ENCODE peak calls at places on chromosome 5, in five cellular contexts. One of them, this sample, is unnamed.

GRCh38 chr5:139253115-139253514 is 40.4 kb upstream of the MATR3 start:
- DNase-seq in K562: no peak
- DNase-seq in SK-N-SH: no peak
- DNase-seq in GM12878: no peak
- DNase-seq in HepG2: no peak
- DNase-seq in this sample: no peak

GRCh38 chr5:143636951-143637528 is 174.9 kb upstream of the HMHB1 start:
- DNase-seq in GM12878: no peak
- DNase-seq in HepG2: peak; percentile 84
- DNase-seq in SK-N-SH: no peak
- DNase-seq in K562: no peak
- DNase-seq in this sample: no peak

GRCh38 chr5:134769206-134769605 is 10.6 kb downstream of the DDX46 start:
- DNase-seq in HepG2: peak; percentile 31
- DNase-seq in K562: no peak
- DNase-seq in GM12878: no peak
- DNase-seq in SK-N-SH: no peak
- DNase-seq in this sample: no peak

GRCh38 chr5:16937023-16937379 is 913 bp upstream of the MYO10 start:
- DNase-seq in HepG2: no peak
- DNase-seq in K562: no peak
- DNase-seq in GM12878: no peak
- DNase-seq in SK-N-SH: no peak
- DNase-seq in this sample: no peak

GRCh38 chr5:39541920-39542319 is 117.1 kb upstream of the DAB2 start:
- DNase-seq in K562: no peak
- DNase-seq in SK-N-SH: no peak
- DNase-seq in HepG2: no peak
- DNase-seq in GM12878: no peak
- DNase-seq in this sample: no peak

GRCh38 chr5:62698756-62699155 is 120.1 kb downstream of the LRRC70 start:
- DNase-seq in GM12878: no peak
- DNase-seq in K562: no peak
- DNase-seq in SK-N-SH: no peak
- DNase-seq in HepG2: no peak
- DNase-seq in this sample: no peak

GRCh38 chr5:123454236-123454911 is 31.2 kb upstream of the CEP120 start:
- DNase-seq in SK-N-SH: no peak
- DNase-seq in GM12878: no peak
- DNase-seq in HepG2: no peak
- DNase-seq in K562: no peak
- DNase-seq in this sample: no peak

GRCh38 chr5:125311743-125312142 is 565.3 kb upstream of the ZNF608 start:
- DNase-seq in GM12878: no peak
- DNase-seq in SK-N-SH: no peak
- DNase-seq in HepG2: no peak
- DNase-seq in K562: no peak
- DNase-seq in this sample: no peak

GRCh38 chr5:137310051-137310730 is 188.9 kb downstream of the SPOCK1 start:
- DNase-seq in SK-N-SH: no peak
- DNase-seq in K562: no peak
- DNase-seq in GM12878: no peak
- DNase-seq in HepG2: no peak
- DNase-seq in this sample: no peak

GRCh38 chr5:14036514-14036913 is 92.0 kb upstream of the DNAH5 start:
- DNase-seq in K562: no peak
- DNase-seq in SK-N-SH: no peak
- DNase-seq in HepG2: no peak
- DNase-seq in GM12878: no peak
- DNase-seq in this sample: no peak

GRCh38 chr5:150176745-150177485 is 10.3 kb downstream of the CDX1 start:
- DNase-seq in GM12878: no peak
- DNase-seq in SK-N-SH: no peak
- DNase-seq in K562: no peak
- DNase-seq in HepG2: no peak
- DNase-seq in this sample: no peak

GRCh38 chr5:69374911-69375446 is 5.4 kb downstream of the RAD17 start:
- DNase-seq in K562: no peak
- DNase-seq in GM12878: peak; percentile 54
- DNase-seq in SK-N-SH: no peak
- DNase-seq in HepG2: no peak
- DNase-seq in this sample: no peak

GRCh38 chr5:74966151-74967050 is 86.0 kb downstream of the GCNT4 start:
- DNase-seq in GM12878: no peak
- DNase-seq in K562: no peak
- DNase-seq in HepG2: no peak
- DNase-seq in SK-N-SH: no peak
- DNase-seq in this sample: no peak

GRCh38 chr5:68114641-68115040 is 100.9 kb upstream of the PIK3R1 start:
- DNase-seq in SK-N-SH: no peak
- DNase-seq in HepG2: no peak
- DNase-seq in K562: no peak
- DNase-seq in GM12878: no peak
- DNase-seq in this sample: no peak

GRCh38 chr5:29197636-29198035 is 1995.8 kb upstream of the CDH6 start:
- DNase-seq in GM12878: no peak
- DNase-seq in SK-N-SH: no peak
- DNase-seq in HepG2: no peak
- DNase-seq in K562: no peak
- DNase-seq in this sample: no peak

GRCh38 chr5:138898336-138898735 is 23.2 kb upstream of the LRRTM2 start:
- DNase-seq in K562: no peak
- DNase-seq in HepG2: no peak
- DNase-seq in SK-N-SH: no peak
- DNase-seq in GM12878: no peak
- DNase-seq in this sample: no peak

GRCh38 chr5:72355706-72356299 is 35.6 kb downstream of the PTCD2 start:
- DNase-seq in GM12878: no peak
- DNase-seq in HepG2: no peak
- DNase-seq in K562: no peak
- DNase-seq in SK-N-SH: peak; percentile 45
- DNase-seq in this sample: no peak

DNA sequence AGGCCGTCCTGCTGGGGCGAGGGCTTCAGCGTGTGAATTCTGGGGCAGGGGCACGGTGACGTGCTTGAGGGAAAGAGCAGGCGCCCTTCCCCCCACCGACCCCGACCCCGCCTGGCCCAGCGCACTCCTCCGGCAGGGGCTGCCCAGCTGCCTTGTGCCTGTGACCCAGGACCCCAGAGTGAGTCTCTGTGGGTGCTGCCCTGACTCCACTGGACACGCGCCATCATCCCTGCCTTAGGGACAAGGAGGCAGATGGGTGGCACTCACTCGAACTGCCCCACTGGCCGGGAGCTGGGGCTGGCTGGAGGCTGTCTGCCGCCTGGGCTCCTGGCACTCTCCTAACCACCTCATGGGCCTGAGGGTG is 136.3 kb upstream of the LPCAT1 start:
- DNase-seq in SK-N-SH: no peak
- DNase-seq in K562: no peak
- DNase-seq in GM12878: no peak
- DNase-seq in HepG2: no peak
- DNase-seq in this sample: no peak
- H3K4me3 ChIP-seq in SK-N-SH: no peak overlapping the region
- H3K4me3 ChIP-seq in K562: no peak overlapping the region
- H3K4me3 ChIP-seq in GM12878: no peak overlapping the region
- H3K4me3 ChIP-seq in HepG2: no peak overlapping the region
- H3K4me3 ChIP-seq in this sample: no peak overlapping the region

GRCh38 chr5:179319123-179319522 is 26.1 kb downstream of the ADAMTS2 start:
- DNase-seq in GM12878: peak; percentile 1
- DNase-seq in K562: no peak
- DNase-seq in HepG2: no peak
- DNase-seq in SK-N-SH: no peak
- DNase-seq in this sample: no peak

GRCh38 chr5:179318193-179318955 is 26.9 kb downstream of the ADAMTS2 start:
- DNase-seq in HepG2: no peak
- DNase-seq in GM12878: no peak
- DNase-seq in K562: no peak
- DNase-seq in SK-N-SH: no peak
- DNase-seq in this sample: no peak

GRCh38 chr5:179316961-179317360 is 28.3 kb downstream of the ADAMTS2 start:
- DNase-seq in K562: no peak
- DNase-seq in SK-N-SH: no peak
- DNase-seq in HepG2: no peak
- DNase-seq in GM12878: no peak
- DNase-seq in this sample: no peak

GRCh38 chr5:179316111-179316551 is 29.1 kb downstream of the ADAMTS2 start:
- DNase-seq in GM12878: no peak
- DNase-seq in K562: no peak
- DNase-seq in HepG2: no peak
- DNase-seq in SK-N-SH: no peak
- DNase-seq in this sample: no peak

DNA sequence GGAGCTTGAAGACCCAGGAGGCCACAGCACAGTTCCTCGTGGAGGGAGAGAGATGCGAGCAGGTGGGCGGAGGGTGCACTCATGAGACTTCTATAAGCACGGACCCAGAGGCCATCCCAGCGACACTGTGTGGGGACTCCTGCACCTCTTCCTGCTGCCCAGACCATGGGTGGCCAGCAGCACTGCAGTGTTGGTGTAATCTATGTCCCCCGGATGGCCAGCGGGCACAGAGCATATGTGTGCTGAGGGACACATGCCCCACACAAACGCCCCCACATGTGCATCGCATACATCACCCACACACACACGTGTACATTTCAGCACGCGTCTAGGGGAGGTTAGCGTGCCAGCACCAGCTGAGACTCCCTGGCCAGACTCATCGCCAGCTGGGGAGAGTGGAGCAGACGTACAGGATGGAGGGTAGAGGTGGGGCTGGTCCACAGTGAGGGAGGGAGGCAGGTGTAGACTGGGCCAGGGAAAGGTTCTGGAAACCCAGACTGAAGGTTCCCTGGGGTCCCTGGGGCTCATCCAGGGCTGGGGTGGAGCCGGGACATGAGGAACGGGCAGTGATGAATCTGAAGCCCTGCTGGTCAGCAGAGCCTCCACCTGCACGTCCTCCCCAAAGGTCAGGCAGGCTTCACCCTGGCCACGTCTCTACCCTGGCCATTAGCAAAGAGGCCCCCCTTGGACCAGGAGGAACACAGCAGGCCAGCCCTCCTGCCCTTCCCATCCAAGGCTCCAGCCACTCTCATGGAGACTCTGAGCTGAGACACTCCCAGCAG is 27.7 kb downstream of the ADAMTS2 start:
- DNase-seq in GM12878: no peak
- DNase-seq in HepG2: no peak
- DNase-seq in K562: no peak
- DNase-seq in SK-N-SH: no peak
- DNase-seq in this sample: no peak
- TF ChIP-seq REST in GM12878: no peak
- TF ChIP-seq REST in HepG2: no peak
- TF ChIP-seq REST in K562: no peak
- TF ChIP-seq REST in SK-N-SH: no peak
- TF ChIP-seq REST in this sample: no peak

DNA sequence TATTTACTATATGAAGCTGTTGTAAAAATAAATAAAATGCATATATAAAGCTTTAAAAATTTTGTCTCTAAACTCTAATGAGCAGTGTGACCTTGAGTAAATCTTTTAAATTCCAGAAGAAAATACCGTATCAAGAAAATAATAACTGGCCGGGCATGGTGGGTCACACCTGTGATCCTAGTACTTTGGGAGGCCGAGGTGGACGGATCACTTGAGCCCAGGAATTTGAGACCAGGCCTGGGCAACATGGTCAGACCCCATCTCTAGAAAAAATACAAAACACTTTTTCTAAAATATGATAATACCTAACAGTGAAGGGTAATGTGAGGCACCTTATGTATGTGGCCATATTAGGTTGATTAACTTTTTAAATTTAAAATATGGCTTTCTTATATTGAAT is 8.5 kb downstream of the CPEB4 start:
- DNase-seq in SK-N-SH: no peak
- DNase-seq in HepG2: no peak
- DNase-seq in GM12878: no peak
- DNase-seq in K562: no peak
- DNase-seq in this sample: no peak
- TF ChIP-seq GABPA in SK-N-SH: no peak
- TF ChIP-seq GABPA in HepG2: no peak
- TF ChIP-seq GABPA in GM12878: no peak
- TF ChIP-seq GABPA in K562: no peak
- TF ChIP-seq GABPA in this sample: no peak

GRCh38 chr5:131709043-131709442 is 74.0 kb upstream of the RAPGEF6 start:
- DNase-seq in K562: no peak
- DNase-seq in GM12878: no peak
- DNase-seq in SK-N-SH: no peak
- DNase-seq in HepG2: no peak
- DNase-seq in this sample: no peak

GRCh38 chr5:131710391-131710790 is 75.4 kb upstream of the RAPGEF6 start:
- DNase-seq in GM12878: no peak
- DNase-seq in HepG2: no peak
- DNase-seq in K562: no peak
- DNase-seq in SK-N-SH: no peak
- DNase-seq in this sample: no peak

DNA sequence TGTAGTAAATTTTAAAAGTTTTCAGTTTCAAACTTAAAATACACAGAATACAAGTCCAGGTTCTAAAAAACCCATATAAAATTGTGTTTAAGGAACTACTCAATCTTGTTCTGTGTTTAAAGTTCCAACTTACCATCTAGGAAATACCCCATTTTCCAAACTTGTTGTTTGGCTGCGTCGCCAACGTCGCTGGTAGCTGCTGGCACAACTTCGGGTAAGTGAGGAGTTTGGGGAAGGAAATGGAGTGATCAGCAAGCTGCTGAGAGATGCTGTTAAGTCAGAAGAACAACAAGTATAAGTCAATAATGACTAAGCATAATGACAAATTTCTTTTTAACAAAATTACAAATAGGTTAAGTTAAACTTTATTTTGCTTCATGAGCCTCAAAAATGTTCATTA is 71.2 kb upstream of the RAPGEF6 start:
- DNase-seq in SK-N-SH: no peak
- DNase-seq in GM12878: no peak
- DNase-seq in HepG2: no peak
- DNase-seq in K562: no peak
- DNase-seq in this sample: no peak
- H3K4me3 ChIP-seq in SK-N-SH: no peak overlapping the region
- H3K4me3 ChIP-seq in GM12878: no peak overlapping the region
- H3K4me3 ChIP-seq in HepG2: no peak overlapping the region
- H3K4me3 ChIP-seq in K562: no peak overlapping the region
- H3K4me3 ChIP-seq in this sample: no peak overlapping the region

This sample was measured in HL-60.